ENCODE peak calls at places on chromosomes 7 and 10, in ten cellular contexts. W is transverse colon, Q is gastrocnemius medialis, A is stomach, I is MM.1S, J is psoas muscle, O is suprapubic skin, P is tibial nerve, Y is HepG2, X is AG04450. D is an unnamed sample.

GRCh38 chr10:92146781-92147180 is 144.1 kb downstream of the CPEB3 start:
- DNase-seq in W (no peak), Q (no peak), A (no peak), I (no peak), J (no peak), O (no peak), P (no peak), Y (no peak), X (no peak), D (no peak)

GRCh38 chr7:50379082-50379481 is 71.1 kb downstream of the FIGNL1 start:
- DNase-seq in W (no peak), Q (no peak), A (no peak), I (no peak), J (no peak), O (no peak), P (no peak), Y (peak; percentile 1), X (no peak), D (no peak)

GRCh38 chr7:132646064-132646463 is 69.8 kb upstream of the PLXNA4 start:
- DNase-seq in W (no peak), Q (no peak), A (no peak), I (no peak), J (no peak), O (no peak), P (no peak), Y (no peak), X (no peak), D (peak; percentile 16)

GRCh38 chr7:55052726-55053431 is 34.1 kb downstream of the EGFR start:
- DNase-seq in W (no peak), Q (no peak), A (no peak), I (no peak), J (no peak), O (no peak), P (no peak), Y (no peak), X (no peak), D (peak; percentile 35)

GRCh38 chr10:96906864-96907263 is 74.8 kb downstream of the LCOR start:
- DNase-seq in W (no peak), Q (no peak), A (no peak), I (no peak), J (no peak), O (no peak), P (no peak), Y (no peak), X (no peak), D (no peak)

GRCh38 chr7:127873151-127873550 is 158.1 kb downstream of the LRRC4 start:
- DNase-seq in W (no peak), Q (no peak), A (no peak), I (no peak), J (no peak), O (no peak), P (no peak), Y (no peak), X (no peak), D (no peak)

GRCh38 chr10:82319558-82319957 is 444.6 kb downstream of the NRG3 start:
- DNase-seq in W (no peak), Q (no peak), A (no peak), I (no peak), J (no peak), O (no peak), P (no peak), Y (no peak), X (no peak), D (no peak)

GRCh38 chr7:129785457-129786178 is 167.1 kb downstream of the UBE2H start:
- DNase-seq in W (no peak), Q (no peak), A (no peak), I (peak; percentile 11), J (no peak), O (peak; percentile 51), P (no peak), Y (no peak), X (no peak), D (no peak)

GRCh38 chr7:98034044-98035035 is 44.3 kb upstream of the OCM2 start:
- DNase-seq in W (no peak), Q (no peak), A (no peak), I (no peak), J (no peak), O (no peak), P (no peak), Y (no peak), X (no peak), D (no peak)

GRCh38 chr7:39645482-39646407 is 22.4 kb downstream of the RALA start:
- DNase-seq in W (no peak), Q (no peak), A (no peak), I (no peak), J (no peak), O (no peak), P (no peak), Y (no peak), X (no peak), D (no peak)

GRCh38 chr7:116438274-116438673 is 61.3 kb upstream of the CAV2 start:
- DNase-seq in W (peak; percentile 34), Q (no peak), A (peak; percentile 33), I (no peak), J (no peak), O (no peak), P (no peak), Y (peak; percentile 4), X (no peak), D (no peak)

GRCh38 chr7:17674166-17674955 is 265.9 kb downstream of the SNX13 start:
- DNase-seq in W (no peak), Q (no peak), A (no peak), I (no peak), J (no peak), O (no peak), P (no peak), Y (no peak), X (no peak), D (no peak)

GRCh38 chr10:5948208-5948585 is 29.1 kb downstream of the IL15RA start:
- DNase-seq in W (no peak), Q (no peak), A (no peak), I (no peak), J (peak; percentile 28), O (no peak), P (no peak), Y (no peak), X (no peak), D (no peak)

GRCh38 chr10:5947471-5948207 is 29.7 kb downstream of the IL15RA start:
- DNase-seq in W (no peak), Q (no peak), A (no peak), I (no peak), J (peak; percentile 15), O (no peak), P (no peak), Y (no peak), X (no peak), D (no peak)

GRCh38 chr10:5951167-5951711 is 26.1 kb downstream of the IL15RA start:
- DNase-seq in W (no peak), Q (no peak), A (peak; percentile 69), I (no peak), J (peak; percentile 66), O (peak; percentile 74), P (peak; percentile 40), Y (no peak), X (no peak), D (no peak)

GRCh38 chr10:5946786-5947185 is 30.6 kb downstream of the IL15RA start:
- DNase-seq in W (no peak), Q (no peak), A (no peak), I (no peak), J (peak; percentile 50), O (no peak), P (no peak), Y (no peak), X (no peak), D (no peak)

DNA sequence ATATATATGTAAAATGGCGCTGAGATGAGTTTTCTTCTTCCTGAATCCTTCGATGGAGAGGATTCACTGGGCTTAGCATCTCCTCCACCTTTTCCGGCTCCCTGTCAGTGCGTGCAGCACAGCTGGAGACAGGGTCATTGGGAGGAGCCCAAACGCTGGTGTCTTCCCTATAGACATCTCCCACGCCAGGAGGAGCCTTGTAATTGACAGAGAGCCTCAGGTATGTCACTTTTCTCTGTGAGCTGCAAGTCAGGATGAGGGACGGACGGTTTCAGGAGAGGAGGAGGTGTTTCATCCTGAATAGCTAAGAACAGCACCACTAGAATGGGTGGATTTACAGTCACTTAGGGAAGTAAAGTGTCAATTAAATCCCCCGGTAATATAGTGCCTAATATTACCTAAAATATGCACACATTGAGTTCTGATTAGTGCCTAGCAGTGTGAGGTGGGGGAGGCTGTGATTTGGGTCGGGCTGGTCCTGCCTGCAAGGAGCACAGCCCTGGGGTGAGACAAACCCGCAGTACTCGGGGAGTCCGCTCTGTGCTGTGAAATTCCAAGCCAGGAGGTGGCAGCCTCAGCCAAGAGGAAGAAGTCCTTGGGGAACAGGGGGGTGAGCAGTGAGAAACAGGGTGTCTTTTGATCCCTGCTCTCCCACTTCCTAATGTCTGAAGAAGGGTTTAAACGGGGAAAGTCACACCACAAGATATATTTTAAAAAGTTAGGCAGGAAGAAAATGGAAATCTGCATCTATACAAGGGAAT is 28.2 kb downstream of the IL15RA start:
- DNase-seq in W (peak; percentile 64), Q (no peak), A (peak; percentile 77), I (no peak), J (peak; percentile 69), O (peak; percentile 65), P (no peak), Y (peak; percentile 46), X (peak; percentile 36), D (no peak)
- TF ChIP-seq CTCF in W (peak; percentile 38), Q (no peak), A (peak; percentile 75), I (no peak), J (peak; percentile 20), O (no peak), P (peak; percentile 16), Y (peak; percentile 83), X (peak; percentile 70), D (peak; percentile 72)

GRCh38 chr7:4882169-4882741 is 1.3 kb downstream of the RADIL start:
- DNase-seq in W (peak; percentile 38), Q (peak; percentile 59), A (peak; percentile 30), I (no peak), J (peak; percentile 82), O (peak; percentile 84), P (peak; percentile 82), Y (no peak), X (no peak), D (no peak)
- H3K4me3 ChIP-seq in W (peak overlapping the region; percentile 52), Q (peak overlapping the region; percentile 51), A (peak overlapping the region; percentile 67), I (no peak overlapping the region), J (peak overlapping the region; percentile 67), O (peak overlapping the region; percentile 76), P (peak overlapping the region; percentile 80), Y (no peak overlapping the region), X (peak overlapping the region; percentile 39), D (no peak overlapping the region)

GRCh38 chr10:35136263-35136815 is 9.7 kb downstream of the CREM start:
- DNase-seq in W (no peak), Q (no peak), A (no peak), I (no peak), J (no peak), O (no peak), P (no peak), Y (no peak), X (no peak), D (no peak)
- H3K27me3 ChIP-seq in W (no peaks in the 10 kb centered on the region), Q (no peaks in the 10 kb centered on the region), A (no peaks in the 10 kb centered on the region), I (no peaks in the 10 kb centered on the region), J (no peaks in the 10 kb centered on the region), O (no peaks in the 10 kb centered on the region), P (no peaks in the 10 kb centered on the region), Y (no peaks in the 10 kb centered on the region), X (no peaks in the 10 kb centered on the region), D (no peaks in the 10 kb centered on the region)

GRCh38 chr7:57438244-57438643 is 11.7 kb upstream of the ZNF716 start:
- DNase-seq in W (no peak), Q (no peak), A (no peak), I (no peak), J (no peak), O (no peak), P (no peak), Y (no peak), X (no peak), D (no peak)

GRCh38 chr7:57437581-57437980 is 12.4 kb upstream of the ZNF716 start:
- DNase-seq in W (no peak), Q (no peak), A (no peak), I (no peak), J (no peak), O (no peak), P (no peak), Y (no peak), X (no peak), D (no peak)

GRCh38 chr7:57443567-57443966 is 6.4 kb upstream of the ZNF716 start:
- DNase-seq in W (no peak), Q (no peak), A (no peak), I (no peak), J (no peak), O (no peak), P (no peak), Y (no peak), X (no peak), D (no peak)
- TF ChIP-seq CTCF in W (no peak), Q (no peak), A (no peak), I (no peak), J (no peak), O (no peak), P (no peak), Y (no peak), X (no peak), D (no peak)

D was measured in kidney epithelial cell.